ENCODE peak calls at places on chromosomes 4 and X, in six cellular contexts. W is adrenal gland, E is gastrocnemius medialis, A is suprapubic skin, I is psoas muscle, C is thoracic aorta. H is an unnamed sample.

GRCh38 chr4:2767046-2767704 is 11.0 kb upstream of the TNIP2 start:
- DNase-seq in W (no peak), E (no peak), A (no peak), I (peak; percentile 46), C (no peak), H (no peak)

GRCh38 chrX:37834937-37835336 is 12.4 kb downstream of the DYNLT3 start:
- DNase-seq in W (no peak), E (no peak), A (no peak), I (no peak), C (no peak), H (no peak)

GRCh38 chr4:71571346-71571745 is 212.5 kb downstream of the GC start:
- DNase-seq in W (no peak), E (no peak), A (no peak), I (no peak), C (no peak), H (no peak)

GRCh38 chrX:119539872-119540271 is 25.3 kb downstream of the STEEP1 start:
- DNase-seq in W (no peak), E (no peak), A (no peak), I (no peak), C (no peak), H (no peak)

GRCh38 chr4:74189331-74190043 is 31.6 kb downstream of the MTHFD2L start:
- DNase-seq in W (no peak), E (no peak), A (no peak), I (no peak), C (no peak), H (no peak)

GRCh38 chrX:10514891-10515290 is 105.5 kb downstream of the MID1 start:
- DNase-seq in W (no peak), E (no peak), A (no peak), I (no peak), C (no peak), H (no peak)

GRCh38 chr4:60757986-60758385 is 442.1 kb upstream of the ADGRL3 start:
- DNase-seq in W (no peak), E (no peak), A (no peak), I (no peak), C (no peak), H (no peak)

GRCh38 chr4:167428172-167428571 is 193.9 kb upstream of the SPOCK3 start:
- DNase-seq in W (no peak), E (no peak), A (no peak), I (no peak), C (no peak), H (no peak)

GRCh38 chr4:2408976-2409375 is 9.5 kb downstream of the ZFYVE28 start:
- DNase-seq in W (no peak), E (no peak), A (no peak), I (no peak), C (no peak), H (no peak)

GRCh38 chr4:183987987-183988392 is 82.9 kb downstream of the STOX2 start:
- DNase-seq in W (peak; percentile 71), E (peak; percentile 91), A (peak; percentile 71), I (peak; percentile 77), C (peak; percentile 43), H (peak; percentile 53)

GRCh38 chr4:82823062-82823461 is 24.5 kb upstream of the SCD5 start:
- DNase-seq in W (no peak), E (no peak), A (no peak), I (no peak), C (no peak), H (no peak)

GRCh38 chrX:8305336-8305735 is 134.3 kb upstream of the VCX2 start:
- DNase-seq in W (no peak), E (no peak), A (no peak), I (no peak), C (no peak), H (no peak)

DNA sequence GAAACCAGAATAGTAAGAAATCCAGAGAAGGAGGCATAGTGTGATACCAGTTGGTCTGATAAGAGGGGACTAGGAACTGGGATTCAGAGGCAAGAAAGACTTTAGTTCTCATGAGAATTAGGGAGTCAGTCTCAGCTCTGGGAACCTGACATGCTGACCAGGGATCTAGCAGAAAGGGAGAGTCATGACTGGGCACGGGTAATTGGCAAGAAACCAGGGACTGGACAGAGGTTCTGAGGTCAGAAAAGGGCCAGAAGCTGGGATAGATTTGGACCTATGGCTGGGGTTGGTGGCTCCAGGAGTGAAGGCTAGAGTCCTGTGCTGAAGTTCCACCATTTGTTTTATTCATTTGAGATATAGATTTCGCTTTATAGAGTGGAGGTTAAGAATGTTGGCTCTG is 110.2 kb upstream of the C1GALT1C1 start:
- DNase-seq in W (no peak), E (no peak), A (no peak), I (no peak), C (no peak), H (no peak)
- H3K4me1 ChIP-seq in W (no peaks in the 10 kb centered on the region), E (no peaks in the 10 kb centered on the region), A (no peaks in the 10 kb centered on the region), I (no peaks in the 10 kb centered on the region), C (no peaks in the 10 kb centered on the region), H (no peaks in the 10 kb centered on the region)

GRCh38 chrX:22542641-22543040 is 269.9 kb downstream of the CBLL2 start:
- DNase-seq in W (no peak), E (no peak), A (no peak), I (no peak), C (no peak), H (no peak)
- H3K4me1 ChIP-seq in W (no peaks in the 10 kb centered on the region), E (no peaks in the 10 kb centered on the region), A (no peaks in the 10 kb centered on the region), I (no peaks in the 10 kb centered on the region), C (no peaks in the 10 kb centered on the region), H (no peaks in the 10 kb centered on the region)

GRCh38 chr4:121306932-121307331 is 73.9 kb downstream of the QRFPR start:
- DNase-seq in W (no peak), E (no peak), A (no peak), I (no peak), C (no peak), H (no peak)
- H3K4me1 ChIP-seq in W (no peaks in the 10 kb centered on the region), E (no peaks in the 10 kb centered on the region), A (no peaks in the 10 kb centered on the region), I (no peaks in the 10 kb centered on the region), C (no peaks in the 10 kb centered on the region), H (no peaks in the 10 kb centered on the region)

DNA sequence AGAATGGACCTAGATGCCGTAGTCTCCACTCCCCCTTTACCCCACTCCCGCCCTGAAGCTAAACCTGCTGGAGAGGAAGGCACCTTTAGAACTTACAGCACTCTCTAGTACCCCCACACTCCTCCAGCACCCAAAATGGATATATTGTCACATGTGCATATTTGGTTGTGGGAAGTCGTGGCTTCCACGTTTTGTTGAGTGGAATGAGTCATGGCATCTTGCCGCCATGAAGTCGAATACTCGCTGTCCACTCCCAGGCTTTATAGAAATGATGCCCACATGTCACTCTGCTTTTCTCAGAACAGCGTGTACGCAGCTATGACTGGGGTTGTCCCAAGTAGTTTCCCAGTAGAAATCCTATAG is 545 bp downstream of the ABCE1 start:
- DNase-seq in W (peak; percentile 27), E (peak; percentile 31), A (no peak), I (no peak), C (no peak), H (peak; percentile 23)
- H3K4me1 ChIP-seq in W (peaks cover 55% of the 10 kb centered on the region), E (peaks cover 43% of the 10 kb centered on the region), A (peaks cover 44% of the 10 kb centered on the region), I (peaks cover 47% of the 10 kb centered on the region), C (peaks cover 46% of the 10 kb centered on the region), H (peaks cover 68% of the 10 kb centered on the region)

GRCh38 chrX:19744231-19744630 is 143.2 kb downstream of the SH3KBP1 start:
- DNase-seq in W (no peak), E (no peak), A (no peak), I (no peak), C (no peak), H (no peak)

GRCh38 chrX:19750028-19750786 is 137.2 kb downstream of the SH3KBP1 start:
- DNase-seq in W (no peak), E (no peak), A (no peak), I (no peak), C (no peak), H (no peak)

GRCh38 chrX:19747672-19748610 is 139.5 kb downstream of the SH3KBP1 start:
- DNase-seq in W (no peak), E (peak; percentile 13), A (no peak), I (no peak), C (no peak), H (no peak)

GRCh38 chrX:19748898-19749680 is 138.3 kb downstream of the SH3KBP1 start:
- DNase-seq in W (no peak), E (no peak), A (no peak), I (no peak), C (no peak), H (no peak)

DNA sequence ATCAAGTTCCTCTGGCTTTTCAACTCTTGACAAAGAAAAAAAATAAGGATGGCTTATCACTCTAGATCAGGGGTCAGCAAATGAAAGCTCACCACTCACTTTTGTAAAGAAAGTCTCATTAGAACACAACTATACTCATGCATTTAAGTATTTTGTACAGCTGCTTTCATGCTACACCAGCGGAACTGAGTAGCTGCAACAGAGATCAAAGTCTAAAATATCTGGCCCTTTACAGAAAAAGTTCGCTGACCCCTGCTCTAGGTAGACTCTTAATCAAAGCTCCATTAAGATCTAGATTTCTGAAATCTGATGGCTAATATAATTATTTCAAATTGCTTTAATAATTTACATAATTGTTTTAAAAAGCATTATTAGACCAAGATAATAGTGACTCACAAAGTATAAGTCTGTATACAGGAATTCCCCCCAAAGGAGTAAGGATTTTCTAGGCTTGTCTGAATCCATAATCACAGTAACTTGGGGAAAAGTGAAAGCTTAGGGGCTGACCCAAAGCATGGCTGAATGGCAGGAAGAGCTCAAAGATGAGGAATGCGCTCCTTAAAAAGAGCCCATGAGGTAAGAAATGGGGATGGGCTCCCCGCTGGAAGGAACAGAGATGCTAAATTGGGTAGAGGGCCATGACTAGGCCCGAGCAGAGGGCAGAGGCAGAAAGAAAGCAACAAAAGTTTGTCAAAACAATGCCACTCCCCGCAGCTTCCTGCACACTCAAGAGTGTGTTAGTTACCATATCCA is 140.3 kb downstream of the SH3KBP1 start:
- DNase-seq in W (no peak), E (no peak), A (no peak), I (no peak), C (no peak), H (no peak)
- H3K4me1 ChIP-seq in W (no peaks in the 10 kb centered on the region), E (no peaks in the 10 kb centered on the region), A (no peaks in the 10 kb centered on the region), I (no peaks in the 10 kb centered on the region), C (no peaks in the 10 kb centered on the region), H (no peaks in the 10 kb centered on the region)

GRCh38 chr4:7651461-7651921 is 216.8 kb upstream of the PSAPL1 start:
- DNase-seq in W (no peak), E (no peak), A (no peak), I (peak; percentile 64), C (no peak), H (no peak)

GRCh38 chr4:7649411-7649740 is 214.6 kb upstream of the PSAPL1 start:
- DNase-seq in W (no peak), E (no peak), A (no peak), I (no peak), C (no peak), H (no peak)

GRCh38 chr4:7650606-7651400 is 216.1 kb upstream of the PSAPL1 start:
- DNase-seq in W (no peak), E (no peak), A (no peak), I (peak; percentile 45), C (no peak), H (peak; percentile 56)

GRCh38 chr4:7648813-7649395 is 214.2 kb upstream of the PSAPL1 start:
- DNase-seq in W (no peak), E (no peak), A (no peak), I (peak; percentile 30), C (no peak), H (no peak)

GRCh38 chr4:7649741-7650531 is 215.2 kb upstream of the PSAPL1 start:
- DNase-seq in W (no peak), E (peak; percentile 22), A (no peak), I (peak; percentile 58), C (no peak), H (no peak)
- H3K4me1 ChIP-seq in W (peaks cover 22% of the 10 kb centered on the region), E (no peaks in the 10 kb centered on the region), A (peaks cover 26% of the 10 kb centered on the region), I (no peaks in the 10 kb centered on the region), C (peaks cover 2% of the 10 kb centered on the region), H (no peaks in the 10 kb centered on the region)

H was measured in tibial artery.